ENCODE peak calls at places on chromosomes 13 and 19, in eight cellular contexts. P, O, W, I, T, A, B and K are unnamed samples.

GRCh38 chr19:780935-781334 is 16.3 kb upstream of the PTBP1 start:
- DNase-seq in P (no peak), O (no peak), W (no peak), I (no peak), T (no peak), A (no peak), B (no peak), K (no peak)

GRCh38 chr19:31340059-31341025 is 8.9 kb downstream of the TSHZ3 start:
- DNase-seq in P (peak), O (no peak), W (no peak), I (peak), T (no peak), A (no peak), B (no peak), K (no peak)

GRCh38 chr13:99988469-99989375 is 7.1 kb downstream of the ZIC2 start:
- DNase-seq in P (no peak), O (no peak), W (peak), I (no peak), T (no peak), A (no peak), B (no peak), K (no peak)

GRCh38 chr19:2034729-2035589 is 16.1 kb downstream of the MKNK2 start:
- DNase-seq in P (peak), O (peak), W (peak), I (no peak), T (peak), A (no peak), B (no peak), K (peak)

GRCh38 chr13:114099918-114100445 is 32.4 kb downstream of the RASA3 start:
- DNase-seq in P (peak), O (no peak), W (no peak), I (peak), T (no peak), A (no peak), B (peak), K (peak)

GRCh38 chr19:10544242-10544752 is 593 bp downstream of the ATG4D start:
- DNase-seq in P (no peak), O (no peak), W (peak), I (no peak), T (no peak), A (no peak), B (no peak), K (no peak)

GRCh38 chr19:41734585-41734984 is 20.7 kb upstream of the CEACAM6 start:
- DNase-seq in P (no peak), O (no peak), W (no peak), I (no peak), T (no peak), A (no peak), B (no peak), K (peak)

GRCh38 chr19:33317522-33317921 is 15.2 kb upstream of the CEBPA start:
- DNase-seq in P (no peak), O (no peak), W (no peak), I (no peak), T (no peak), A (no peak), B (no peak), K (no peak)

GRCh38 chr13:110173247-110173818 is 133.6 kb downstream of the COL4A1 start:
- DNase-seq in P (no peak), O (no peak), W (no peak), I (no peak), T (no peak), A (no peak), B (no peak), K (no peak)

GRCh38 chr19:52566588-52566987 is 3.5 kb upstream of the ZNF701 start:
- DNase-seq in P (no peak), O (no peak), W (no peak), I (no peak), T (no peak), A (no peak), B (no peak), K (no peak)

GRCh38 chr19:771332-771785 is 20.4 kb downstream of the MISP start:
- DNase-seq in P (peak), O (no peak), W (no peak), I (peak), T (no peak), A (no peak), B (no peak), K (no peak)

GRCh38 chr13:105316731-105317130 is 1218.7 kb downstream of the EFNB2 start:
- DNase-seq in P (no peak), O (no peak), W (no peak), I (no peak), T (no peak), A (no peak), B (no peak), K (no peak)

GRCh38 chr13:42418184-42418583 is 146.2 kb downstream of the AKAP11 start:
- DNase-seq in P (no peak), O (no peak), W (no peak), I (no peak), T (no peak), A (no peak), B (no peak), K (no peak)

GRCh38 chr13:95605426-95606125 is 38.9 kb downstream of the DZIP1 start:
- DNase-seq in P (no peak), O (no peak), W (no peak), I (no peak), T (no peak), A (no peak), B (no peak), K (no peak)

GRCh38 chr19:35127871-35128270 is 7.0 kb downstream of the LGI4 start:
- DNase-seq in P (no peak), O (no peak), W (no peak), I (no peak), T (no peak), A (no peak), B (no peak), K (no peak)

GRCh38 chr19:4794971-4795370 is 3.4 kb downstream of the FEM1A start:
- DNase-seq in P (no peak), O (no peak), W (no peak), I (no peak), T (no peak), A (no peak), B (no peak), K (no peak)

GRCh38 chr13:78258304-78258703 is 339.7 kb upstream of the EDNRB start:
- DNase-seq in P (no peak), O (no peak), W (no peak), I (no peak), T (no peak), A (no peak), B (no peak), K (no peak)

GRCh38 chr13:43405457-43405856 is 381.3 kb downstream of the ENOX1 start:
- DNase-seq in P (peak), O (no peak), W (no peak), I (no peak), T (no peak), A (no peak), B (no peak), K (no peak)

GRCh38 chr13:33945477-33945876 is 127.5 kb downstream of the RFC3 start:
- DNase-seq in P (no peak), O (no peak), W (no peak), I (no peak), T (no peak), A (no peak), B (no peak), K (no peak)

GRCh38 chr19:36528921-36529518 is 949 bp upstream of the ZNF260 start:
- DNase-seq in P (no peak), O (no peak), W (no peak), I (peak), T (no peak), A (no peak), B (no peak), K (no peak)